ENCODE peak calls at places on chromosomes 4 and X, in six cellular contexts. One of them, this sample, is unnamed.

GRCh38 chr4:91936301-91936700 is 367.5 kb upstream of the GRID2 start:
- DNase-seq in Calu3: no peak
- DNase-seq in OCI-M1: peak
- DNase-seq in posterior cingulate gyrus: no peak
- DNase-seq in CD4-positive, alpha-beta memory T cell: no peak
- DNase-seq in RKO: no peak
- DNase-seq in this sample: no peak

GRCh38 chrX:21728276-21728968 is 29.5 kb downstream of the SMPX start:
- DNase-seq in OCI-M1: no peak
- DNase-seq in Calu3: no peak
- DNase-seq in CD4-positive, alpha-beta memory T cell: no peak
- DNase-seq in posterior cingulate gyrus: no peak
- DNase-seq in RKO: no peak
- DNase-seq in this sample: no peak

GRCh38 chrX:140712413-140713173 is 3.0 kb downstream of the LINC00632 start:
- DNase-seq in CD4-positive, alpha-beta memory T cell: peak
- DNase-seq in OCI-M1: peak
- DNase-seq in RKO: no peak
- DNase-seq in posterior cingulate gyrus: peak
- DNase-seq in Calu3: no peak
- DNase-seq in this sample: peak

GRCh38 chr4:169933531-169933930 is 92.7 kb downstream of the MFAP3L start:
- DNase-seq in CD4-positive, alpha-beta memory T cell: no peak
- DNase-seq in posterior cingulate gyrus: no peak
- DNase-seq in OCI-M1: peak
- DNase-seq in Calu3: no peak
- DNase-seq in RKO: no peak
- DNase-seq in this sample: no peak

GRCh38 chrX:729583-730409 is 99.2 kb downstream of the SHOX start:
- DNase-seq in Calu3: no peak
- DNase-seq in RKO: no peak
- DNase-seq in CD4-positive, alpha-beta memory T cell: no peak
- DNase-seq in posterior cingulate gyrus: peak
- DNase-seq in OCI-M1: no peak
- DNase-seq in this sample: no peak

GRCh38 chr4:29970626-29971025 is 749.5 kb upstream of the PCDH7 start:
- DNase-seq in posterior cingulate gyrus: no peak
- DNase-seq in Calu3: no peak
- DNase-seq in OCI-M1: peak
- DNase-seq in CD4-positive, alpha-beta memory T cell: no peak
- DNase-seq in RKO: peak
- DNase-seq in this sample: no peak

GRCh38 chrX:48891402-48892288 is 5.9 kb downstream of the TIMM17B start:
- DNase-seq in OCI-M1: peak
- DNase-seq in Calu3: peak
- DNase-seq in posterior cingulate gyrus: peak
- DNase-seq in RKO: peak
- DNase-seq in CD4-positive, alpha-beta memory T cell: peak
- DNase-seq in this sample: no peak

GRCh38 chr4:53313510-53313909 is 52.4 kb downstream of the SCFD2 start:
- DNase-seq in RKO: peak
- DNase-seq in Calu3: no peak
- DNase-seq in CD4-positive, alpha-beta memory T cell: no peak
- DNase-seq in posterior cingulate gyrus: no peak
- DNase-seq in OCI-M1: no peak
- DNase-seq in this sample: no peak

GRCh38 chr4:100736651-100737450 is 219.0 kb upstream of the EMCN start:
- DNase-seq in RKO: peak
- DNase-seq in posterior cingulate gyrus: no peak
- DNase-seq in CD4-positive, alpha-beta memory T cell: no peak
- DNase-seq in OCI-M1: no peak
- DNase-seq in Calu3: no peak
- DNase-seq in this sample: no peak

GRCh38 chr4:86730310-86730709 is 118.9 kb downstream of the SLC10A6 start:
- DNase-seq in posterior cingulate gyrus: peak
- DNase-seq in OCI-M1: no peak
- DNase-seq in Calu3: no peak
- DNase-seq in CD4-positive, alpha-beta memory T cell: peak
- DNase-seq in RKO: no peak
- DNase-seq in this sample: peak

GRCh38 chrX:9231491-9231890 is 197.6 kb upstream of the FAM9B start:
- DNase-seq in Calu3: no peak
- DNase-seq in OCI-M1: no peak
- DNase-seq in RKO: peak
- DNase-seq in posterior cingulate gyrus: no peak
- DNase-seq in CD4-positive, alpha-beta memory T cell: no peak
- DNase-seq in this sample: no peak

GRCh38 chrX:41085883-41086626 is 810 bp downstream of the USP9X start:
- DNase-seq in CD4-positive, alpha-beta memory T cell: peak
- DNase-seq in RKO: peak
- DNase-seq in Calu3: peak
- DNase-seq in posterior cingulate gyrus: peak
- DNase-seq in OCI-M1: peak
- DNase-seq in this sample: no peak

GRCh38 chr4:174521800-174522182 is 497 bp downstream of the HPGD start:
- DNase-seq in OCI-M1: peak
- DNase-seq in CD4-positive, alpha-beta memory T cell: peak
- DNase-seq in posterior cingulate gyrus: peak
- DNase-seq in RKO: no peak
- DNase-seq in Calu3: peak
- DNase-seq in this sample: no peak

GRCh38 chrX:131975851-131976250 is 47.3 kb upstream of the STK26 start:
- DNase-seq in OCI-M1: no peak
- DNase-seq in RKO: no peak
- DNase-seq in posterior cingulate gyrus: no peak
- DNase-seq in CD4-positive, alpha-beta memory T cell: no peak
- DNase-seq in Calu3: no peak
- DNase-seq in this sample: no peak

GRCh38 chr4:158810487-158811215 is 41.8 kb downstream of the FNIP2 start:
- DNase-seq in posterior cingulate gyrus: no peak
- DNase-seq in RKO: peak
- DNase-seq in Calu3: peak
- DNase-seq in OCI-M1: no peak
- DNase-seq in CD4-positive, alpha-beta memory T cell: no peak
- DNase-seq in this sample: no peak

GRCh38 chr4:135197650-135198049 is 996.1 kb upstream of the PABPC4L start:
- DNase-seq in OCI-M1: no peak
- DNase-seq in RKO: no peak
- DNase-seq in Calu3: no peak
- DNase-seq in posterior cingulate gyrus: no peak
- DNase-seq in CD4-positive, alpha-beta memory T cell: no peak
- DNase-seq in this sample: no peak

GRCh38 chrX:153764786-153765137 is 713 bp downstream of the PLXNB3 start:
- DNase-seq in posterior cingulate gyrus: no peak
- DNase-seq in OCI-M1: no peak
- DNase-seq in RKO: no peak
- DNase-seq in Calu3: no peak
- DNase-seq in CD4-positive, alpha-beta memory T cell: no peak
- DNase-seq in this sample: no peak

GRCh38 chr4:27985522-27985921 is 1124.9 kb downstream of the STIM2 start:
- DNase-seq in RKO: no peak
- DNase-seq in Calu3: no peak
- DNase-seq in OCI-M1: no peak
- DNase-seq in posterior cingulate gyrus: no peak
- DNase-seq in CD4-positive, alpha-beta memory T cell: no peak
- DNase-seq in this sample: no peak

GRCh38 chr4:111788046-111788642 is 357.1 kb upstream of the FAM241A start:
- DNase-seq in CD4-positive, alpha-beta memory T cell: no peak
- DNase-seq in posterior cingulate gyrus: no peak
- DNase-seq in RKO: no peak
- DNase-seq in Calu3: no peak
- DNase-seq in OCI-M1: no peak
- DNase-seq in this sample: no peak

GRCh38 chr4:153074501-153075255 is 129.6 kb upstream of the TRIM2 start:
- DNase-seq in RKO: no peak
- DNase-seq in Calu3: no peak
- DNase-seq in CD4-positive, alpha-beta memory T cell: peak
- DNase-seq in OCI-M1: peak
- DNase-seq in posterior cingulate gyrus: no peak
- DNase-seq in this sample: no peak

GRCh38 chrX:10387011-10387410 is 230.2 kb downstream of the CLCN4 start:
- DNase-seq in Calu3: no peak
- DNase-seq in OCI-M1: no peak
- DNase-seq in posterior cingulate gyrus: no peak
- DNase-seq in RKO: no peak
- DNase-seq in CD4-positive, alpha-beta memory T cell: no peak
- DNase-seq in this sample: no peak

GRCh38 chr4:175273995-175274753 is 356.0 kb downstream of the ADAM29 start:
- DNase-seq in RKO: no peak
- DNase-seq in posterior cingulate gyrus: no peak
- DNase-seq in CD4-positive, alpha-beta memory T cell: no peak
- DNase-seq in OCI-M1: no peak
- DNase-seq in Calu3: no peak
- DNase-seq in this sample: no peak

GRCh38 chr4:139530833-139531427 is 25.1 kb downstream of the SETD7 start:
- DNase-seq in RKO: no peak
- DNase-seq in CD4-positive, alpha-beta memory T cell: peak
- DNase-seq in posterior cingulate gyrus: peak
- DNase-seq in OCI-M1: peak
- DNase-seq in Calu3: peak
- DNase-seq in this sample: peak

GRCh38 chr4:80266902-80267380 is 477 bp downstream of the FGF5 start:
- DNase-seq in posterior cingulate gyrus: peak
- DNase-seq in Calu3: no peak
- DNase-seq in RKO: no peak
- DNase-seq in CD4-positive, alpha-beta memory T cell: no peak
- DNase-seq in OCI-M1: peak
- DNase-seq in this sample: no peak

GRCh38 chr4:126106658-126107057 is 791.9 kb downstream of the FAT4 start:
- DNase-seq in Calu3: no peak
- DNase-seq in posterior cingulate gyrus: no peak
- DNase-seq in CD4-positive, alpha-beta memory T cell: no peak
- DNase-seq in RKO: no peak
- DNase-seq in OCI-M1: peak
- DNase-seq in this sample: peak

GRCh38 chrX:133414399-133415275 is 652 bp downstream of the GPC4 start:
- DNase-seq in CD4-positive, alpha-beta memory T cell: no peak
- DNase-seq in Calu3: peak
- DNase-seq in posterior cingulate gyrus: peak
- DNase-seq in RKO: no peak
- DNase-seq in OCI-M1: peak
- DNase-seq in this sample: no peak

GRCh38 chr4:73187325-73187724 is 71.3 kb downstream of the ANKRD17 start:
- DNase-seq in CD4-positive, alpha-beta memory T cell: no peak
- DNase-seq in posterior cingulate gyrus: no peak
- DNase-seq in RKO: peak
- DNase-seq in OCI-M1: peak
- DNase-seq in Calu3: no peak
- DNase-seq in this sample: no peak

GRCh38 chrX:31223817-31224216 is 152.0 kb upstream of the FTHL17 start:
- DNase-seq in CD4-positive, alpha-beta memory T cell: no peak
- DNase-seq in OCI-M1: no peak
- DNase-seq in Calu3: no peak
- DNase-seq in posterior cingulate gyrus: no peak
- DNase-seq in RKO: peak
- DNase-seq in this sample: no peak

GRCh38 chr4:41339812-41340809 is 83.4 kb downstream of the UCHL1 start:
- DNase-seq in Calu3: peak
- DNase-seq in CD4-positive, alpha-beta memory T cell: no peak
- DNase-seq in OCI-M1: no peak
- DNase-seq in RKO: no peak
- DNase-seq in posterior cingulate gyrus: peak
- DNase-seq in this sample: no peak

GRCh38 chrX:97597954-97598353 is 714.2 kb downstream of the RPA4 start:
- DNase-seq in Calu3: no peak
- DNase-seq in CD4-positive, alpha-beta memory T cell: no peak
- DNase-seq in RKO: no peak
- DNase-seq in OCI-M1: no peak
- DNase-seq in posterior cingulate gyrus: no peak
- DNase-seq in this sample: peak

GRCh38 chrX:10111364-10112148 is 45.2 kb upstream of the CLCN4 start:
- DNase-seq in Calu3: no peak
- DNase-seq in OCI-M1: no peak
- DNase-seq in CD4-positive, alpha-beta memory T cell: peak
- DNase-seq in RKO: no peak
- DNase-seq in posterior cingulate gyrus: peak
- DNase-seq in this sample: no peak

GRCh38 chrX:115448146-115448545 is 112.8 kb upstream of the PLS3 start:
- DNase-seq in posterior cingulate gyrus: no peak
- DNase-seq in Calu3: no peak
- DNase-seq in OCI-M1: no peak
- DNase-seq in CD4-positive, alpha-beta memory T cell: no peak
- DNase-seq in RKO: no peak
- DNase-seq in this sample: no peak

This sample was measured in Jurkat, Clone E6-1.